ENCODE peak calls at places on chromosome 9, in five cellular contexts. P, F, Z, M and G are unnamed samples.

GRCh38 chr9:120783611-120784047 is 9.6 kb downstream of the FBXW2 start:
- DNase-seq in M (no peak), Z (no peak), F (no peak), P (peak), G (no peak)

GRCh38 chr9:125608488-125609224 is 98.4 kb downstream of the MAPKAP1 start:
- DNase-seq in M (no peak), P (no peak), F (peak), Z (no peak), G (no peak)

GRCh38 chr9:118595719-118596305 is 773.4 kb downstream of the BRINP1 start:
- DNase-seq in Z (no peak), M (peak), P (no peak), F (peak), G (no peak)

GRCh38 chr9:132201139-132201538 is 39.3 kb downstream of the NTNG2 start:
- DNase-seq in F (no peak), P (no peak), M (no peak), Z (no peak), G (no peak)

GRCh38 chr9:97979778-97980478 is 3.2 kb upstream of the ANP32B start:
- DNase-seq in M (no peak), F (no peak), Z (no peak), P (no peak), G (no peak)

GRCh38 chr9:16753256-16753655 is 117.2 kb downstream of the BNC2 start:
- DNase-seq in F (no peak), M (no peak), Z (no peak), P (no peak), G (no peak)

GRCh38 chr9:2179557-2179956 is 164.4 kb downstream of the SMARCA2 start:
- DNase-seq in M (no peak), Z (no peak), P (no peak), F (no peak), G (no peak)

GRCh38 chr9:71326360-71326759 is 204.9 kb upstream of the TRPM3 start:
- DNase-seq in F (no peak), Z (no peak), P (no peak), M (no peak), G (no peak)

GRCh38 chr9:130675396-130675795 is 11.0 kb downstream of the PRDM12 start:
- DNase-seq in M (no peak), P (no peak), F (no peak), Z (no peak), G (no peak)

GRCh38 chr9:90960941-90961340 is 159.3 kb downstream of the SYK start:
- DNase-seq in M (no peak), F (no peak), P (no peak), Z (no peak), G (no peak)

GRCh38 chr9:125494555-125494920 is 212.5 kb downstream of the MAPKAP1 start:
- DNase-seq in M (no peak), P (no peak), Z (no peak), F (no peak), G (no peak)

GRCh38 chr9:114413909-114414308 is 26.1 kb upstream of the AKNA start:
- DNase-seq in M (no peak), Z (no peak), P (no peak), F (no peak), G (no peak)

GRCh38 chr9:134228649-134229048 is 64.3 kb upstream of the RNU6ATAC start:
- DNase-seq in M (no peak), F (no peak), P (no peak), Z (no peak), G (no peak)

GRCh38 chr9:134225816-134226215 is 61.5 kb upstream of the RNU6ATAC start:
- DNase-seq in Z (no peak), F (no peak), P (no peak), M (no peak), G (no peak)

GRCh38 chr9:134226221-134226930 is 62.0 kb upstream of the RNU6ATAC start:
- DNase-seq in F (no peak), Z (no peak), P (peak), M (no peak), G (no peak)

GRCh38 chr9:134229466-134230091 is 65.2 kb upstream of the RNU6ATAC start:
- DNase-seq in M (no peak), P (no peak), F (no peak), Z (no peak), G (no peak)

GRCh38 chr9:134227451-134228411 is 63.4 kb upstream of the RNU6ATAC start:
- DNase-seq in F (no peak), Z (no peak), P (no peak), M (no peak), G (no peak)
- TF ChIP-seq TAF1 in F (no peak), Z (no peak), P (no peak), M (no peak), G (no peak)

DNA sequence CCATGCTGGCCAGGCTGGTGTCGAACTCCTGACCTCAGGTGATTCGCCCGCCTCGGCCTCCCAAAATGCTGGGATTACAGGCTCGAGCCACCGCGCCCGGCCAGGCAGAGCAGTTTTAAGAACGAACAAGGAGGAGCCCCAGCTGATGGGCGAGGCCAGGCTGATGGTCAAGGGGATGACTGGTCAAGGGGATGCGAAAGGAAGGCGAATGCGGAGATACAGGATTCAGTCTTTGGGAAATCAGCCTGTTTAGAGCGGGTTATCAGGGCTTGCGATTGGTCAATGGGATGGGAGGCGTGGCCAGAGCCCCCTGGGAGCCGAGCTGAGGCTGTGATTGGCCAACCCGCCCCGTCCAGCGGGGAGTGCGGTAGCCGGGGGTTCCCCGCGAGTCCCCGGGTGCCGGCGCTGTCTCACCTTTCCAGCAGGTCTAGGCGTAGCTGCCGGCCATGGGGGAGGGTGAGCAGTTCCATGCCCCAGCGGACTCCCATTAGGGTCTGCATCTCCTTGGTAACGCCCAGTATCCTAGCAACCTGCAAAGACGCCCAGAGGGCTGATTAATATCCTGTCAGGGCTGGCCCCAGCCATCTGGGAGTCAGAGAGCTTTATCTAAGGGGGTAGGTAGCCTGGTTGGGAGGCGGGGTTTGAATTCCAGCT is 7.5 kb upstream of the TOR2A start:
- DNase-seq in M (peak), Z (no peak), P (no peak), F (peak), G (no peak)
- TF ChIP-seq TAF1 in M (peak), Z (no peak), P (no peak), F (no peak), G (no peak)

GRCh38 chr9:5286262-5286661 is 18.3 kb downstream of the RLN2 start:
- DNase-seq in F (no peak), M (no peak), P (no peak), Z (no peak), G (no peak)

GRCh38 chr9:5292141-5292540 is 12.4 kb downstream of the RLN2 start:
- DNase-seq in M (no peak), P (no peak), F (no peak), Z (no peak), G (no peak)

DNA sequence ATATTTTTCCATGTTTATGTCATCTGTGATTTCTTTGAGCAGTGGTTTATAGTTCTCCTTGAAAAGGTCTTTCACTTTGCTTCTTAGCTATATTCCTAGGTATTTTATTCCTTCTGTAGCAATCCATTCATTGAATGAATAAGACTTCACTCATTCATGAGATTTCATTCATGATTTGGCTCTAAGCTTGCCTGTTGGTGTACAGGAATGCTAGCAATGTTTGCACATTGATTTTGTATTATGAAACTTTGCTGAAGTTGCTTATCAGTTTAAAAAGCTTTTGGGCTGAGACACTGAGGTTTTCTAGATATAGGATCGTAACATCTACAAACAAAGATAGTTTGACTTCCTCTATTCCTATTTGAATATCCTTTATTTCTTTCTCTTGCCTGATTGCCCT is 15.9 kb downstream of the RLN2 start:
- DNase-seq in Z (no peak), P (peak), M (no peak), F (no peak), G (no peak)
- TF ChIP-seq TAF1 in Z (no peak), P (no peak), M (no peak), F (no peak), G (no peak)

GRCh38 chr9:7960615-7961014 is 161.0 kb upstream of the DMAC1 start:
- DNase-seq in Z (no peak), M (no peak), P (no peak), F (no peak), G (no peak)
- TF ChIP-seq TAF1 in Z (no peak), M (no peak), P (no peak), F (no peak), G (no peak)

GRCh38 chr9:137757139-137757538 is 120.4 kb upstream of the CACNA1B start:
- DNase-seq in Z (no peak), M (no peak), F (peak), P (no peak), G (no peak)

GRCh38 chr9:137758067-137758466 is 119.5 kb upstream of the CACNA1B start:
- DNase-seq in M (no peak), Z (no peak), P (no peak), F (no peak), G (no peak)

GRCh38 chr9:137756045-137756744 is 121.4 kb upstream of the CACNA1B start:
- DNase-seq in Z (no peak), F (no peak), P (no peak), M (no peak), G (no peak)

GRCh38 chr9:137759117-137759516 is 118.5 kb upstream of the CACNA1B start:
- DNase-seq in P (no peak), F (no peak), M (no peak), Z (peak), G (no peak)

GRCh38 chr9:137757613-137758029 is 120.0 kb upstream of the CACNA1B start:
- DNase-seq in F (no peak), Z (peak), M (no peak), P (no peak), G (no peak)
- TF ChIP-seq TAF1 in F (no peak), Z (no peak), M (no peak), P (no peak), G (no peak)

GRCh38 chr9:22158275-22158674 is 149.2 kb upstream of the CDKN2B start:
- DNase-seq in P (no peak), Z (no peak), M (no peak), F (no peak), G (no peak)
- TF ChIP-seq TAF1 in P (no peak), Z (no peak), M (no peak), F (no peak), G (no peak)